ENCODE peak calls at places on chromosomes 16 and 17, in eight cellular contexts. G is naive thymus-derived CD4-positive, alpha-beta T cell; Z is AG04450; Y is mesendoderm; L is GM23248; J is WERI-Rb-1; H is cardiac muscle cell; Q is tibial artery. S is an unnamed sample.

GRCh38 chr17:18205861-18206260 is 19.6 kb upstream of the LLGL1 start:
- DNase-seq in Y (no peak), L (no peak), Z (no peak), J (no peak), Q (no peak), G (no peak), H (no peak), S (no peak)

GRCh38 chr16:85750827-85751641 is at the start of gene C16orf74:
- DNase-seq in H (peak; percentile 79), Z (no peak), G (no peak), L (peak; percentile 83), J (no peak), Q (no peak), Y (no peak), S (no peak)

GRCh38 chr16:89185062-89185751 is 13.7 kb downstream of the CDH15 start:
- DNase-seq in G (peak; percentile 66), J (no peak), Y (no peak), Z (no peak), Q (no peak), L (peak; percentile 44), H (no peak), S (no peak)

GRCh38 chr16:88335150-88335685 is 47.5 kb upstream of the ZNF469 start:
- DNase-seq in G (no peak), Z (no peak), J (no peak), Y (no peak), L (no peak), H (no peak), Q (no peak), S (no peak)

GRCh38 chr16:77838597-77839255 is 50.4 kb downstream of the VAT1L start:
- DNase-seq in Q (no peak), G (no peak), J (no peak), Y (no peak), L (peak; percentile 28), Z (no peak), H (no peak), S (no peak)

GRCh38 chr17:60989439-60989838 is 311.8 kb downstream of the BCAS3 start:
- DNase-seq in H (no peak), G (no peak), Q (no peak), Y (no peak), Z (no peak), L (no peak), J (no peak), S (no peak)

GRCh38 chr17:46057366-46057765 is 58.3 kb downstream of the STH start:
- DNase-seq in H (no peak), G (no peak), Q (no peak), Y (no peak), Z (no peak), L (no peak), J (no peak), S (no peak)

GRCh38 chr17:32831627-32832243 is 45.2 kb downstream of the MYO1D start:
- DNase-seq in Z (no peak), Y (no peak), L (no peak), Q (no peak), J (no peak), G (no peak), H (no peak), S (no peak)

GRCh38 chr17:15883617-15884111 is 61.3 kb upstream of the ADORA2B start:
- DNase-seq in H (no peak), Q (no peak), G (no peak), Z (peak; percentile 62), J (no peak), L (peak; percentile 78), Y (no peak), S (peak; percentile 5)

DNA sequence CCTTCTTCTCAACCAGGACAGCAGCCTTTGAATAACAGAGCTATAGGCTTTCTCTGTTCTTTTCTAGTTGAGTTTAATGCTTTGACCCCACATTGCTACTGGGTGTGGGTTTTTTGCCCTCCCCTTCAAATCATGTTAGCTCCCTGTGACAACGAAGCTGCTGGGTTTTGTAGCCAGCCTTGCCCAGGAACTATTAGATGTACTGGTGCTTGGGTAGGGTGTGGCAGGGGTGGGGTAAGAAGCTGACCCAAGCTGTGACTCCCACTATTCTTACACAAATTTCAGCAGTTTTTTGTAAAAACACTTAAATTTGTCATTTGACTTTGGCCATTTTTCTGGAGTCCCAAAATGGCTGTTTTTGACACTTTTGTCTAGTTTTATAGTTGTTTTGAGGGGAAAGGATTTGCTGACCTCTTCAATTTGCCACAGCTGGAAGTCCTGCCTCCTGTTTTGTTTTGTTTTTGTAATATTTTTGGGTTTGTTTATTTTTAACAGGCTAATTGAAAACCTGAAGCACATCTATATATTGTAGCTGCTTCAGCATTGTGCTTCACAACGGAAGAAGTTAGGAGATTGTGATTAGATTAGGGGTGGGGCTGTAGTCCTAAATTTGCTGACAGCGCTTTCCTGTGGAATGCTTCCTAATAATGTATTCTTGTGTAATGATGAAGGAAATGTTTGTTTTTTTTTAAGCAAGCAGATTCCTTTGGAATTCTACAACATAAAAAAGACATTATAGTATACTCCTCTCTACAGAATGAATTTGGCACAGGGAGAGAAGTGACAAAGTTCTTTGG is 69.9 kb downstream of the NLK start:
- DNase-seq in Z (no peak), L (peak; percentile 48), J (no peak), H (no peak), Y (peak; percentile 11), G (no peak), Q (no peak), S (no peak)
- H3K4me3 ChIP-seq in Z (no peak overlapping the region), L (peak overlapping the region; percentile 42), J (no peak overlapping the region), H (no peak overlapping the region), Y (no peak overlapping the region), G (no peak overlapping the region), Q (no peak overlapping the region), S (no peak overlapping the region)

GRCh38 chr17:81383504-81384421 is 11.5 kb upstream of the BAHCC1 start:
- DNase-seq in L (no peak), H (no peak), G (no peak), Z (no peak), Q (no peak), Y (no peak), J (no peak), S (no peak)

GRCh38 chr17:81386646-81387234 is 8.5 kb upstream of the BAHCC1 start:
- DNase-seq in Q (no peak), H (peak; percentile 78), Z (no peak), G (no peak), L (no peak), Y (no peak), J (peak; percentile 61), S (no peak)

GRCh38 chr17:81386141-81386645 is 9.1 kb upstream of the BAHCC1 start:
- DNase-seq in G (no peak), Q (no peak), H (no peak), Z (no peak), Y (peak; percentile 38), L (no peak), J (no peak), S (no peak)

GRCh38 chr17:81385320-81386111 is 9.7 kb upstream of the BAHCC1 start:
- DNase-seq in J (no peak), Z (no peak), Y (no peak), L (no peak), H (no peak), Q (no peak), G (no peak), S (no peak)

DNA sequence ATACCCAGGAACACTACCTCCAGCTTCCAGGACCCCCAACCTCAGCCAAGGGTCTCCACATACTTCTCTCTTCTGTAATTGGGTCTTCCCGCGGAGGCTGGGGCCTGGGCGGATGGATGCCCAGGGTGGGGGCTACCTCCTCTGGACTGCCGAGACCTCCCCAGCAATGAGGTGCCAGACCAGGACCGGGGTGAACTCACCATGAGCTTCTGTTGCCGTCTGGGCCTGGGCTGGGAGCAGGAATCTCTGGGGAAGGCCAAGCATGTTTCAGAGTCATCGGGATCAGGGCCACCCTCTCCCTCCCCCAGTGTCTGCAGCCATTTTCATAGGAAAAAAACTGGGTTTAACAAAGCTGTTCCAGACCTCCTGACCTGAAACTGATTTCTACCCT is 10.3 kb upstream of the BAHCC1 start:
- DNase-seq in G (no peak), L (no peak), J (no peak), Z (no peak), H (no peak), Q (no peak), Y (no peak), S (no peak)
- H3K27ac ChIP-seq in G (no peak overlapping the region), L (no peak overlapping the region), J (no peak overlapping the region), Z (no peak overlapping the region), H (peak overlapping the region; percentile 89), Q (no peak overlapping the region), Y (no peak overlapping the region), S (no peak overlapping the region)

DNA sequence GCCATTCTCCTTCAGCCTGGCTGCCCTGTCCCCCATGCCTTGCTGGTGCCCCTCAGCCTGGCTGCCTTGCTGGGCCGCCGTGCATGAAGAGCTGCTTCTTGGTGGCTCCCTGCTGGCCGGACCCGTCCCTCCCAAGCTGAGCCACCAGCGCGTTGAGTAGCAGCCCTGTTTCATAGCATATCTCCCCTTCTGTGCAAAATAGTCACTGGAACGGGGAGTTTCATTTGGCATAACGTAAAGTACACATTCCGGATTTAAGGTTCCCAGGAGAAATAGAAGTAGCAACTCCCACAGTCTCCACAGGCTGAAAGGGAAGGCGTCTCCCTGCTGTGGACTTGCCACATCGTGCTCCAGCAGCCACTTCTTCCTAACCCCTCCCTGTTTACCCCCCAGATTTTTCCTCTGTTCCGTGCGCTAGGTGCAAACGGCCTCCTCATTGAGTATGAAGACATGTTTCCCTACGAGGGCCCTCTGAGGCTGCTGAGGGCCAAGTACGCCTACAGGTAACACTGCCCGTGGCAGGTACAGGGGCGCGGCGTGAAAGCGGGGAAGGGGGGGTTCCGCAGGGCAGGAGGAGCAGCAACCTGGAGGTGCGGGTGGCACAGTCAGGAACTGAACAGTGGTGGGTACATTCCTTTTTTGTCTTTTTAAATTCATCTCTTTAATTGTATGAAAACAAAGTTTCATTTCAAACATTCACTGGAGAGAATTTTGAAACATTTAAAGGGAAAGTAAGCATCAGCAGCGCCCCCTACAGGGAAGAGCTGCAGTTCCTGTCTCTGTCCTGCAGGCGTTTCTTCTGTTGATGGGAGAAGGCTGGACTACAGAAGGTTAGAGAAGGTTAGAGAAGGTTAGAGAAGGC is 5.8 kb upstream of the OGFOD3 start:
- DNase-seq in G (peak; percentile 41), J (peak; percentile 66), Q (no peak), L (peak; percentile 66), H (peak; percentile 31), Y (peak; percentile 75), Z (no peak), S (no peak)
- H3K4me3 ChIP-seq in G (no peak overlapping the region), J (no peak overlapping the region), Q (peak overlapping the region; percentile 46), L (no peak overlapping the region), H (no peak overlapping the region), Y (no peak overlapping the region), Z (no peak overlapping the region), S (no peak overlapping the region)

DNA sequence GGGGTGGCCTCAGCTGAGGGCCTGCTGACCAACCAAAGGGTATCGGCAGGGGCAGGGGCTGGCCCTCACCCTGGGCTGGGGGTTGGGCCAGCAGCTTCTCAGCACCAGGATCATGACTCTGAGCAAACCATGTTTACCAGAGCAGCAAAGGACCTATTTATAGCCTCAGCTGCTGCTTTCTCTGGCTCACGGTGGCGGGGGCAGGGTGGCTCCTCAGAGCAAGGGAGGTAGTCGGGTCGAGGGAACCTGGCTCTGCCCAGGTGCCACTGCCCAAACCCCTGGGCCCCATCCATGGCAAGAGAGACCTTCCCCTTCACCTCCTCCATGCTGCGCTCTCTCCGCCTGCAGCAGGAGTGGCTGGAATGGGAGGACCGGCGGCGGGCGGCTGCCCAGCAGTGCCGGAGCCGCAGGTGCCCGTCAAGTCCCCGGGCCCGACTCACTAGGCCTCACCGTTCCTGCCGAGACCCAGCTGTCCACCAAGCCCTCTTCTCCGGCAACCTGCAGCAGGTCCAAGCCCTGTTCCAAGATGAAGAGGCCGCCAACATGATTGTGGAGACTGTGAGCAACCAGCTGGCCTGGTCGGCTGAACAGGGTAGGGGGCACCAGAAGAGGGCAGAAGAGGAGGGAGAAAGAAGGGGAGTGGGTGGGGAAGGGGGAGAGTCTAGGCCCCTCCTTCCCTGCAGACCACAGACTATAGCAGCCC is at the start of gene ASB16:
- DNase-seq in G (no peak), L (peak; percentile 47), J (peak; percentile 75), Q (no peak), Z (no peak), H (peak; percentile 87), Y (peak; percentile 31), S (no peak)
- H3K27ac ChIP-seq in G (no peak within 1 kb of the TSS), L (no peak within 1 kb of the TSS), J (peak within 1 kb of the TSS; percentile 76), Q (peak within 1 kb of the TSS; percentile 89), Z (peak within 1 kb of the TSS; percentile 39), H (peak within 1 kb of the TSS; percentile 96), Y (no peak within 1 kb of the TSS), S (no peak within 1 kb of the TSS)